ENCODE peak calls at places on chromosomes 11 and 22, in nine cellular contexts. U is small intestine; Q is HT1080; L is mucosa of descending colon; B is activated T-helper 1 cell treated with anti-CD3 and anti-CD28 coated beads, Interleukin-12 subunit alpha, Interleukin-12 subunit beta, Interleukin-2, Interleukin-4 antibody, amounts not matched to agents 30 ng/mL and 10 ng/mL and 1 ng/mL, durations not matched to agents 14 hours and 24 hours and 36 hours; T is AG20443; O is CD8-positive, alpha-beta memory T cell; K is dorsolateral prefrontal cortex; R is substantia nigra. G is an unnamed sample.

GRCh38 chr11:82631722-82632630 is 101.7 kb downstream of the FAM181B start:
- DNase-seq in U (no peak), Q (peak; percentile 30), L (no peak), B (no peak), T (no peak), O (no peak), K (no peak), R (no peak), G (no peak)

GRCh38 chr11:14417975-14418374 is 59.0 kb upstream of the RRAS2 start:
- DNase-seq in U (no peak), Q (no peak), L (no peak), B (no peak), T (no peak), O (no peak), K (no peak), R (no peak), G (peak; percentile 46)

GRCh38 chr22:44545773-44546172 is 47.7 kb upstream of the RTL6 start:
- DNase-seq in U (no peak), Q (no peak), L (no peak), B (no peak), T (no peak), O (no peak), K (no peak), R (no peak), G (no peak)

GRCh38 chr11:27705873-27706820 is 5.9 kb upstream of the BDNF start:
- DNase-seq in U (no peak), Q (peak; percentile 44), L (no peak), B (no peak), T (peak; percentile 49), O (no peak), K (no peak), R (no peak), G (no peak)

GRCh38 chr11:112113539-112114457 is 27.1 kb downstream of the SDHD start:
- DNase-seq in U (peak; percentile 69), Q (peak; percentile 73), L (no peak), B (no peak), T (peak; percentile 67), O (no peak), K (no peak), R (no peak), G (peak; percentile 80)

GRCh38 chr22:28710112-28710888 is 30.7 kb upstream of the TTC28 start:
- DNase-seq in U (no peak), Q (peak; percentile 81), L (no peak), B (no peak), T (peak; percentile 63), O (no peak), K (no peak), R (no peak), G (peak; percentile 73)

GRCh38 chr11:65556470-65557279 is 1.5 kb downstream of the LTBP3 start:
- DNase-seq in U (no peak), Q (no peak), L (no peak), B (no peak), T (no peak), O (no peak), K (no peak), R (peak; percentile 47), G (no peak)

GRCh38 chr22:38201371-38201717 is 450 bp upstream of the MAFF start:
- DNase-seq in U (no peak), Q (no peak), L (no peak), B (no peak), T (no peak), O (no peak), K (no peak), R (no peak), G (no peak)